ENCODE peak calls at places on chromosomes 11 and 22, in nine cellular contexts. E is psoas muscle, L is adrenal gland, I is HCT116, F is PC-9, J is SJSA1, W is left ventricle myocardium inferior, M is A549, U is left lung. R is an unnamed sample.

GRCh38 chr11:103031834-103032233 is 60.1 kb downstream of the DCUN1D5 start:
- DNase-seq in E (no peak), U (no peak), J (no peak), F (no peak), W (no peak), I (no peak), L (no peak), M (no peak), R (no peak)

GRCh38 chr11:2312232-2313042 is 10.6 kb downstream of the TSPAN32 start:
- DNase-seq in L (no peak), J (peak; percentile 86), F (no peak), W (no peak), M (no peak), E (no peak), U (peak; percentile 69), I (no peak), R (peak; percentile 63)

GRCh38 chr22:32836286-32836859 is 34.9 kb downstream of the TIMP3 start:
- DNase-seq in U (no peak), I (no peak), L (peak; percentile 47), E (no peak), W (no peak), F (peak; percentile 48), M (peak; percentile 5), J (peak; percentile 13), R (no peak)

GRCh38 chr11:35163707-35164496 is 24.9 kb downstream of the CD44 start:
- DNase-seq in F (no peak), M (no peak), U (no peak), L (no peak), J (no peak), E (no peak), I (no peak), W (no peak), R (no peak)

GRCh38 chr22:26585104-26585790 is 4.7 kb downstream of the TPST2 start:
- DNase-seq in M (peak; percentile 22), U (peak; percentile 83), J (peak; percentile 76), L (peak; percentile 93), W (peak; percentile 78), E (peak; percentile 69), F (peak; percentile 50), I (no peak), R (peak; percentile 89)

GRCh38 chr11:33690290-33691050 is 10.2 kb downstream of the C11orf91 start:
- DNase-seq in U (no peak), M (peak; percentile 94), E (peak; percentile 71), L (peak; percentile 41), I (peak; percentile 81), F (peak; percentile 100), J (peak; percentile 97), W (peak; percentile 68), R (peak; percentile 73)

GRCh38 chr11:7540830-7541555 is 27.2 kb downstream of the PPFIBP2 start:
- DNase-seq in J (no peak), F (peak; percentile 76), E (no peak), U (no peak), L (no peak), I (no peak), W (no peak), M (no peak), R (no peak)

GRCh38 chr11:33375688-33376311 is 118.6 kb downstream of the HIPK3 start:
- DNase-seq in M (no peak), L (no peak), E (no peak), U (peak; percentile 55), J (no peak), I (no peak), F (no peak), W (no peak), R (no peak)

GRCh38 chr22:28296452-28296851 is 377.4 kb upstream of the PITPNB start:
- DNase-seq in J (no peak), U (no peak), E (no peak), L (no peak), W (no peak), F (no peak), I (no peak), M (no peak), R (no peak)

GRCh38 chr11:121321614-121322243 is 29.2 kb downstream of the SC5D start:
- DNase-seq in U (no peak), L (peak; percentile 22), W (no peak), M (peak; percentile 15), F (no peak), E (no peak), J (no peak), I (peak; percentile 12), R (peak; percentile 33)

GRCh38 chr11:133388975-133389568 is 143.2 kb downstream of the OPCML start:
- DNase-seq in J (no peak), U (no peak), I (no peak), W (no peak), F (no peak), E (no peak), M (no peak), L (no peak), R (no peak)

GRCh38 chr11:133384731-133385130 is 147.6 kb downstream of the OPCML start:
- DNase-seq in L (no peak), U (no peak), I (no peak), W (no peak), E (no peak), M (no peak), J (no peak), F (no peak), R (no peak)

GRCh38 chr11:133388260-133388659 is 144.0 kb downstream of the OPCML start:
- DNase-seq in J (no peak), L (no peak), U (no peak), F (no peak), E (no peak), M (no peak), I (no peak), W (no peak), R (no peak)

GRCh38 chr11:133386262-133386661 is 146.0 kb downstream of the OPCML start:
- DNase-seq in L (no peak), U (no peak), W (no peak), J (no peak), F (no peak), I (no peak), E (no peak), M (no peak), R (no peak)

DNA sequence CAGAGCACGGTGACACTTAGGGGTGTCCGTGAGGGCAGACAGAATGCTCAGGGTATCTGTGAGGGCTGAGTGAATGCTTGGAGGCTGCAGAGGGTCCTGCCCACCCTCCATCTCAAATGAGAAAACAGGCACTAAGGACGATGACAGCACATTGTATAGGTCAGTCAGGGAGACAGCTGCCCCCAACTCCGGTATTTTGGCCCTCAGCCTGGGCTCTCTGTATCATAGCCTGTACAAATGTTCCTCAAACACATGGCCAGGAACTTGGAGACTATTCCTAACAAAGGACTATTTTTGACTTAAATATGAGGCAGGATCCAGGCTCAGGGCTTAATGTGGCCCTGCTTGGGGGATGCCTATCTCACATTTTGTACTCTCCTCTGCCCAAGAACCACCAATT is 145.4 kb downstream of the OPCML start:
- DNase-seq in I (no peak), E (no peak), F (no peak), W (no peak), J (no peak), U (no peak), M (no peak), L (no peak), R (no peak)
- H3K9me3 ChIP-seq in I (peaks cover 4% of the 10 kb centered on the region), E (no peaks in the 10 kb centered on the region), F (no peaks in the 10 kb centered on the region), W (no peaks in the 10 kb centered on the region), J (no peaks in the 10 kb centered on the region), U (no peaks in the 10 kb centered on the region), M (no peaks in the 10 kb centered on the region), L (no peaks in the 10 kb centered on the region), R (no peaks in the 10 kb centered on the region)

GRCh38 chr11:96326954-96327353 is 16.0 kb downstream of the MAML2 start:
- DNase-seq in U (no peak), M (no peak), J (no peak), L (no peak), E (no peak), W (no peak), I (no peak), F (peak; percentile 47), R (no peak)

GRCh38 chr11:96322775-96323642 is 20.0 kb downstream of the MAML2 start:
- DNase-seq in E (no peak), W (no peak), L (no peak), F (no peak), J (no peak), I (no peak), M (no peak), U (no peak), R (no peak)

GRCh38 chr11:96328395-96329010 is 14.5 kb downstream of the MAML2 start:
- DNase-seq in E (no peak), U (no peak), J (no peak), L (peak; percentile 47), M (no peak), F (no peak), I (no peak), W (no peak), R (no peak)

GRCh38 chr11:96323643-96323985 is 19.4 kb downstream of the MAML2 start:
- DNase-seq in W (no peak), L (no peak), M (no peak), U (no peak), F (no peak), J (no peak), E (no peak), I (no peak), R (no peak)

DNA sequence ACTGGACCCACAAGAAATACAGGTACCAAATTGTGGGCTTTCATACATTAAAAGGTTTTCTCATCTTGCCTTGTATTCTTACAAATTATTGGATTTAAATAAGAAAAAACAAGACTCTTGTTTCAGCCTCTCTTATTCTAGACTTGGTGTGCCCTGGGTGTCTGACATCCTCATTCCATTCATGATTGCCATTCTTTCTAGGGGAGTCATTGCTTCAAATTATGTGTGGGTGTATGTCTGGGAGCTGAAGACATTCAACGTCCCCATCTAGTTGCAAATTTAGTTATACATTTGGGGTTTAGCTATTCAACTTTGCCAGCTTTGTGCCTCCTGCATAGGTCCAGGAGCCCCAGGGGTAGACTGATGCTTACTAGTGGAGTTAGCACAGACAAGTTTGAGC is 18.1 kb downstream of the MAML2 start:
- DNase-seq in J (peak; percentile 81), F (peak; percentile 97), E (no peak), I (peak; percentile 16), L (no peak), M (no peak), W (no peak), U (no peak), R (no peak)
- H3K27ac ChIP-seq in J (peak overlapping the region; percentile 98), F (peak overlapping the region; percentile 86), E (no peak overlapping the region), I (peak overlapping the region; percentile 19), L (no peak overlapping the region), M (peak overlapping the region; percentile 49), W (no peak overlapping the region), U (peak overlapping the region; percentile 63), R (no peak overlapping the region)

DNA sequence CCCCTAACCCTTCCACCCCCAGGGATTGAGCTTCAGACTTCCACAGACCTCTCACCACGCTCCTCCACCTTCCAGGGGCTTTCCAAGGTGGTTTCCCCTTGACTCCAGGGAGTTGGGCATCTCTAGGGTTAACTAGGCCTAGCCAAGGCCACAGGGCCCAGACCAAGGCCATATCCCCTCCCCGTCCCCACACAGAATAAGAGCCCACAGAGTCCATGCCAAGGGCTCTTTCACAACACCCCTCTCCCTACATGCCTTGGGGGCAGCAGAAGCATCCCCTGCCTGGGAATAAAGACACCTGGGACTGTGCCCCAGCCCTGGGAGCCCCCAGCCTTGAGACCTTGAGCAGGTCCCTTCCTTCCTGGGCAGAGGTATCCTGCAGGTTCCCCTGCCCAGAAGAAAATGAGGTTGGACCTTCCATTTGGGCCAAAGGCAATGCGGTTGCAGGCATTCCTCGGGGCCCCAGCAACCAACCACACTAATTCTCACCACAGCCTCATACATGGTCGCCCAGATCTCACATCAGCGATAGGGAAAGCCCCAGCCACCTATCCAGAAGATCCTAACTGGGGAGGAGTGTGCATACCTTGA is 1.8 kb downstream of the GDPD5 start:
- DNase-seq in U (no peak), L (no peak), I (no peak), W (no peak), F (no peak), M (no peak), E (no peak), J (no peak), R (no peak)
- H3K4me3 ChIP-seq in U (no peak overlapping the region), L (no peak overlapping the region), I (no peak overlapping the region), W (peak overlapping the region; percentile 78), F (no peak overlapping the region), M (no peak overlapping the region), E (peak overlapping the region; percentile 92), J (no peak overlapping the region), R (no peak overlapping the region)

GRCh38 chr22:46175631-46176030 is 25.3 kb downstream of the PPARA start:
- DNase-seq in I (no peak), J (peak; percentile 25), E (no peak), U (no peak), W (no peak), M (no peak), L (no peak), F (no peak), R (no peak)
- H3K9me3 ChIP-seq in I (no peaks in the 10 kb centered on the region), J (peaks cover 12% of the 10 kb centered on the region), E (peaks cover 4% of the 10 kb centered on the region), U (peaks cover 11% of the 10 kb centered on the region), W (peaks cover 17% of the 10 kb centered on the region), M (peaks cover 7% of the 10 kb centered on the region), L (no peaks in the 10 kb centered on the region), F (peaks cover 22% of the 10 kb centered on the region), R (peaks cover 3% of the 10 kb centered on the region)